ENCODE peak calls at places on chromosomes 2 and 18, in nine cellular contexts. S, B, P, V, W, F, G, R and K are unnamed samples.

GRCh38 chr18:49094979-49095632 is 144.3 kb upstream of the SMAD7 start:
- DNase-seq in S (peak; percentile 92), B (no peak), R (peak; percentile 4), V (no peak), G (peak; percentile 66), P (no peak), F (no peak), W (no peak), K (no peak)

GRCh38 chr2:132943829-132944228 is 273.8 kb upstream of the LYPD1 start:
- DNase-seq in F (no peak), G (no peak), W (no peak), R (no peak), S (peak; percentile 12), B (no peak), P (no peak), V (no peak), K (no peak)

GRCh38 chr2:134932864-134933526 is 14.4 kb downstream of the CCNT2 start:
- DNase-seq in F (peak; percentile 21), V (no peak), W (no peak), R (no peak), G (no peak), B (no peak), P (no peak), S (no peak), K (no peak)

GRCh38 chr2:107305966-107306365 is 420.0 kb upstream of the ST6GAL2 start:
- DNase-seq in P (no peak), B (no peak), F (no peak), V (no peak), G (no peak), W (no peak), S (no peak), R (no peak), K (no peak)

GRCh38 chr18:8153887-8154583 is 455.2 kb upstream of the RAB12 start:
- DNase-seq in B (no peak), F (no peak), S (peak; percentile 33), R (no peak), V (no peak), P (no peak), G (peak; percentile 33), W (no peak), K (no peak)

GRCh38 chr2:43178055-43178598 is 48.3 kb downstream of the ZFP36L2 start:
- DNase-seq in B (no peak), W (no peak), P (no peak), R (no peak), S (no peak), V (no peak), G (no peak), F (no peak), K (peak; percentile 13)

GRCh38 chr2:207683879-207684627 is 27.4 kb upstream of the CCNYL1 start:
- DNase-seq in F (peak; percentile 60), P (no peak), W (no peak), B (no peak), G (peak; percentile 92), S (peak; percentile 54), R (no peak), V (no peak), K (no peak)

GRCh38 chr18:42401131-42401673 is 446.2 kb downstream of the PIK3C3 start:
- DNase-seq in G (no peak), P (no peak), S (no peak), V (no peak), R (no peak), W (no peak), B (no peak), F (no peak), K (no peak)

GRCh38 chr2:60046529-60046928 is 506.9 kb downstream of the BCL11A start:
- DNase-seq in F (no peak), W (no peak), S (no peak), B (no peak), P (no peak), R (no peak), G (no peak), V (no peak), K (no peak)

DNA sequence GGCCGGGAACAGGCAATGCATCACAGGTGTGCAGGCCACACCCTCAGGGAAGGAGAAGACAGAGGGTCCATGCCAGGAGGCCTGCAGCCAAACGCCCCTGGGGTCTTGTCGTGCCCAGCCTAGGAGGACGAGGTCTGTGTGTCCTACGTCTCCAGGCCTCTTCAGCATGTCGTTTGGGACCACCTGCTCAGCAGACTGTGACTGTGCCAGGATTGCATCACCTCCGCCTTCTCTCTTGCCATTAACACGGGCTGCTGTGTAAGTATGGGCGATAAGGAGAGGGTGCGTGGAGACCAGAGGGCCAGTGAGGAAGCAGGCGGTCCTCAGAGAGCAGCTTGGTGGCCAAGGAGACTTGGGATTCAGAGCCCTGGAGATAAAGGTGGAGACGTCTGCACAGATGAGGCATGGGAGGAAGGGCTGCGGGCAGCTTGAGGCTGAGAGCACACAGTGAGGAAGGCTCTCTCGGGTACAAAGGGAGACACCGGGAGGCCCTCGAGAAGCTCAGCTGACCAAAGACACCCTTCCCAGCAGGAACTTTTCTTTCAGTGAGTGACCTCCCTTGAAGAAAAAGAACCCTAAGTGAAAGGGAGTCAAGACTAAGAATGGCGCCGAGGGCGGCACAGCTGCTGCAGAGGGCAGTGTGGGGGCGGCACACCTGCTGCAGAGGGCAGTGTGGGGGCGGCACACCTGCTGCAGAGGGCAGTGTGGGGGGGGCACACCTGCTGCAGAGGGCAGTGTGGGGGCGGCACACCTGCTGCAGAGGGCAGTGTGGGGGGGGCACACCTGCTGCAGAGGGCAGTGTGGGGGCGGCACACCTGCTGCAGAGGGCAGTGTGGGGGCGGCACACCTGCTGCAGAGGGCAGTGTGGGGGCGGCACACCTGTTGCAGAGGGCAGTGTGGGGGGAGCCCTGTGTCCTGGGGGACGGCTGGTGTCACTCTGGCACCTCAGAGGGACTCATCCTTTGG is 37.2 kb upstream of the KLHL29 start:
- DNase-seq in V (no peak), R (no peak), G (no peak), S (no peak), P (no peak), B (no peak), W (no peak), F (no peak), K (no peak)
- H3K4me3 ChIP-seq in V (no peak overlapping the region), R (no peak overlapping the region), G (no peak overlapping the region), S (no peak overlapping the region), P (no peak overlapping the region), B (no peak overlapping the region), W (no peak overlapping the region), F (no peak overlapping the region), K (no peak overlapping the region)

GRCh38 chr2:177239934-177240600 is 24.5 kb downstream of the NFE2L2 start:
- DNase-seq in S (peak; percentile 67), P (no peak), V (no peak), R (no peak), F (no peak), W (peak; percentile 56), B (no peak), G (no peak), K (peak; percentile 43)
- H3K4me3 ChIP-seq in S (peak overlapping the region; percentile 31), P (peak overlapping the region; percentile 40), V (no peak overlapping the region), R (peak overlapping the region; percentile 30), F (no peak overlapping the region), W (no peak overlapping the region), B (no peak overlapping the region), G (no peak overlapping the region), K (no peak overlapping the region)

DNA sequence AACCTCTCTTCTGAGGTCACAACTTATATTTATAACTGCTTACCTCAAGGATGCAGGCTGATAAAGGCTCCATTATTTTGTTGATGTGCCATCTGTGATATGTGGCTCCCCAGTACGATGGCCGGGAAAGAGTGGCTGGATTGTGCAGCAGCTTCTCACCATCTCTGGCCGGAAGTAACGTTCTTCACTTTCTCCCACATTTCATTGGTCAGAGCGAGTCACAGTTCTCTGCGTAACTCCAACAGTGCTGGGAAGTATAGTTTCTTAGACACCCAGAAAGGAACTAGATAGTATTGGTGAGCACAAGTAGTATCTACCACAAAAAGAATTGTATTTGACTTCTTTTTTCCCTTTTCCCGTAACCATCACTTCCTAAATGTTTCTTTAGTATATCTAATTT is 28.7 kb downstream of the ZSWIM2 start:
- DNase-seq in B (no peak), W (no peak), S (peak; percentile 8), P (no peak), F (no peak), V (no peak), G (no peak), R (no peak), K (no peak)
- H3K4me3 ChIP-seq in B (no peak overlapping the region), W (no peak overlapping the region), S (no peak overlapping the region), P (no peak overlapping the region), F (no peak overlapping the region), V (no peak overlapping the region), G (no peak overlapping the region), R (no peak overlapping the region), K (no peak overlapping the region)

GRCh38 chr2:17878222-17879136 is at the start of gene KCNS3:
- DNase-seq in V (peak; percentile 74), F (peak; percentile 64), P (peak; percentile 49), B (no peak), G (no peak), W (no peak), R (no peak), S (no peak), K (no peak)
- H3K4me3 ChIP-seq in V (peak within 1 kb of the TSS; percentile 54), F (peak within 1 kb of the TSS; percentile 62), P (peak within 1 kb of the TSS; percentile 79), B (peak within 1 kb of the TSS; percentile 69), G (peak within 1 kb of the TSS; percentile 67), W (peak within 1 kb of the TSS; percentile 24), R (peak within 1 kb of the TSS; percentile 76), S (peak within 1 kb of the TSS; percentile 61), K (no peak within 1 kb of the TSS)